ENCODE peak calls at places on chromosome 13, in four cellular contexts. T, Z, G and E are unnamed samples.

GRCh38 chr13:36829753-36830152 is 10.7 kb downstream of the RFXAP start:
- DNase-seq in T (no peak), Z (no peak), G (no peak), E (no peak)

GRCh38 chr13:36131215-36131930 is at the start of gene DCLK1:
- DNase-seq in T (peak; percentile 79), Z (peak; percentile 70), G (no peak), E (no peak)

GRCh38 chr13:40432018-40432978 is 234.1 kb downstream of the FOXO1 start:
- DNase-seq in T (no peak), Z (no peak), G (no peak), E (no peak)

GRCh38 chr13:78657699-78658629 is 991 bp downstream of the OBI1 start:
- DNase-seq in T (no peak), Z (no peak), G (no peak), E (peak; percentile 95)

GRCh38 chr13:112684444-112684843 is 5.4 kb upstream of the ATP11A start:
- DNase-seq in T (no peak), Z (no peak), G (no peak), E (no peak)

GRCh38 chr13:83215627-83216026 is 666.6 kb downstream of the SLITRK1 start:
- DNase-seq in T (no peak), Z (no peak), G (no peak), E (no peak)

GRCh38 chr13:108087813-108088212 is 127.5 kb downstream of the LIG4 start:
- DNase-seq in T (no peak), Z (no peak), G (no peak), E (no peak)

GRCh38 chr13:22235285-22235949 is 564.5 kb downstream of the FGF9 start:
- DNase-seq in T (peak; percentile 18), Z (peak; percentile 21), G (no peak), E (peak; percentile 7)

GRCh38 chr13:92196566-92197256 is 798.3 kb downstream of the GPC5 start:
- DNase-seq in T (no peak), Z (no peak), G (no peak), E (no peak)

GRCh38 chr13:110680852-110681251 is 25.1 kb downstream of the CARS2 start:
- DNase-seq in T (peak; percentile 19), Z (no peak), G (no peak), E (peak; percentile 15)

GRCh38 chr13:42594577-42595571 is 20.9 kb downstream of the TNFSF11 start:
- DNase-seq in T (peak; percentile 54), Z (peak; percentile 36), G (peak; percentile 19), E (no peak)

GRCh38 chr13:50693755-50694154 is 149.7 kb downstream of the DLEU7 start:
- DNase-seq in T (peak; percentile 21), Z (no peak), G (no peak), E (no peak)

GRCh38 chr13:48585456-48585840 is 52.6 kb upstream of the RCBTB2 start:
- DNase-seq in T (no peak), Z (no peak), G (no peak), E (no peak)